ENCODE peak calls at places on chromosomes 11 and 22, in nine cellular contexts. G, Y, F, X, T, V, D, S and P are unnamed samples.
A peak's percentile ranks its signal among the peaks of the same experiment; 100 is the strongest.

GRCh38 chr11:95895815-95896214 is 28.1 kb downstream of the MTMR2 start:
- DNase-seq in X (no peak), S (no peak), Y (no peak), G (no peak), F (no peak), T (no peak), V (no peak), D (no peak), P (no peak)

GRCh38 chr22:40040927-40041326 is 46.2 kb downstream of the FAM83F start:
- DNase-seq in T (no peak), D (peak; percentile 12), X (no peak), V (peak; percentile 21), S (no peak), Y (no peak), G (no peak), F (peak; percentile 64), P (peak; percentile 68)

GRCh38 chr11:10908215-10908990 is 50.5 kb upstream of the ZBED5 start:
- DNase-seq in T (no peak), G (no peak), X (no peak), V (peak; percentile 87), D (no peak), S (no peak), Y (peak; percentile 61), F (peak; percentile 71), P (no peak)

GRCh38 chr11:74860743-74861142 is 88.1 kb downstream of the XRRA1 start:
- DNase-seq in G (no peak), D (no peak), V (no peak), F (no peak), X (no peak), S (no peak), T (no peak), Y (no peak), P (no peak)

GRCh38 chr11:112656772-112657428 is 304.3 kb upstream of the NCAM1 start:
- DNase-seq in G (no peak), D (peak; percentile 87), V (peak; percentile 86), T (no peak), X (no peak), Y (peak; percentile 76), S (no peak), F (no peak), P (peak; percentile 31)

GRCh38 chr22:33386270-33386669 is 328.1 kb upstream of the SYN3 start:
- DNase-seq in X (no peak), S (no peak), T (no peak), F (no peak), D (no peak), G (no peak), V (no peak), Y (no peak), P (no peak)

GRCh38 chr11:10181811-10182210 is 112.2 kb downstream of the SBF2 start:
- DNase-seq in T (no peak), V (no peak), S (no peak), Y (peak; percentile 35), X (no peak), F (no peak), D (peak; percentile 35), G (no peak), P (no peak)

GRCh38 chr11:104668797-104669463 is 229.3 kb downstream of the CASP12 start:
- DNase-seq in T (no peak), S (no peak), V (no peak), D (peak; percentile 80), G (no peak), F (no peak), X (no peak), Y (peak; percentile 2), P (no peak)

GRCh38 chr11:61963016-61963281 is 4.5 kb downstream of the FTH1 start:
- DNase-seq in T (no peak), D (peak; percentile 82), V (no peak), X (no peak), F (peak; percentile 85), Y (no peak), G (no peak), S (no peak), P (no peak)

GRCh38 chr22:49587421-49587820 is 240.3 kb downstream of the BRD1 start:
- DNase-seq in V (no peak), X (no peak), Y (no peak), T (no peak), G (no peak), S (no peak), D (no peak), F (peak; percentile 76), P (no peak)

GRCh38 chr11:130947889-130948288 is 31.6 kb upstream of the SNX19 start:
- DNase-seq in G (no peak), T (no peak), F (no peak), X (no peak), D (no peak), V (peak; percentile 6), Y (peak; percentile 15), S (no peak), P (no peak)

GRCh38 chr11:27196040-27196897 is 155.7 kb downstream of the BBOX1 start:
- DNase-seq in Y (no peak), F (no peak), T (no peak), X (no peak), V (no peak), G (no peak), S (no peak), D (peak; percentile 56), P (no peak)

GRCh38 chr11:9109858-9110731 is 18.7 kb upstream of the SCUBE2 start:
- DNase-seq in S (no peak), V (no peak), G (no peak), Y (no peak), T (no peak), F (no peak), X (no peak), D (peak; percentile 62), P (no peak)

GRCh38 chr22:31040542-31041398 is 40.3 kb upstream of the SMTN start:
- DNase-seq in X (no peak), D (no peak), Y (no peak), S (no peak), F (no peak), G (no peak), V (no peak), T (no peak), P (no peak)

GRCh38 chr11:109048098-109048497 is 373.9 kb upstream of the C11orf87 start:
- DNase-seq in X (no peak), F (no peak), G (no peak), S (no peak), V (no peak), Y (peak; percentile 36), D (no peak), T (no peak), P (no peak)

GRCh38 chr11:1559103-1559951 is 12.7 kb downstream of the DUSP8 start:
- DNase-seq in V (peak; percentile 91), Y (peak; percentile 92), T (no peak), F (peak; percentile 95), X (no peak), S (no peak), G (no peak), D (no peak), P (peak; percentile 94)

GRCh38 chr22:44400763-44401060 is 88.0 kb upstream of the SHISAL1 start:
- DNase-seq in S (no peak), X (no peak), D (no peak), V (no peak), T (no peak), Y (no peak), G (no peak), F (peak; percentile 29), P (no peak)

GRCh38 chr11:76552987-76553386 is 108.2 kb downstream of the EMSY start:
- DNase-seq in S (no peak), V (no peak), G (no peak), X (no peak), Y (no peak), F (no peak), T (no peak), D (no peak), P (no peak)

GRCh38 chr11:130947481-130947880 is 31.2 kb upstream of the SNX19 start:
- DNase-seq in Y (no peak), F (no peak), X (no peak), G (no peak), D (no peak), T (no peak), S (no peak), V (no peak), P (no peak)

GRCh38 chr11:20601221-20601914 is 2.0 kb downstream of the SLC6A5 start:
- DNase-seq in D (no peak), G (no peak), X (no peak), F (no peak), Y (no peak), S (no peak), T (no peak), V (no peak), P (no peak)

GRCh38 chr22:19576460-19577421 is 52.5 kb upstream of the CLDN5 start:
- DNase-seq in S (no peak), D (peak; percentile 2), F (no peak), Y (peak; percentile 64), G (no peak), T (peak; percentile 40), V (peak; percentile 88), X (peak; percentile 35), P (no peak)

GRCh38 chr11:1453611-1454386 is 32.8 kb downstream of the MOB2 start:
- DNase-seq in D (peak; percentile 33), G (no peak), X (peak; percentile 6), T (no peak), V (peak; percentile 57), S (no peak), Y (no peak), F (no peak), P (no peak)

GRCh38 chr11:33040127-33040861 is 922 bp downstream of the TCP11L1 start:
- DNase-seq in F (no peak), T (no peak), S (no peak), D (peak; percentile 39), X (no peak), V (no peak), G (no peak), Y (no peak), P (no peak)

GRCh38 chr11:98185245-98185644 is 835.5 kb upstream of the CNTN5 start:
- DNase-seq in X (no peak), V (no peak), Y (no peak), F (no peak), S (no peak), D (no peak), G (no peak), T (no peak), P (no peak)

GRCh38 chr11:78576549-78577097 is 2.0 kb upstream of the NARS2 start:
- DNase-seq in G (no peak), V (no peak), T (no peak), Y (no peak), S (no peak), X (no peak), F (no peak), D (no peak), P (no peak)

GRCh38 chr22:42648368-42649260 is 578 bp downstream of the CYB5R3 start:
- DNase-seq in Y (peak; percentile 20), X (peak; percentile 7), S (no peak), G (no peak), T (peak; percentile 11), D (peak; percentile 19), F (peak; percentile 87), V (peak; percentile 64), P (peak; percentile 74)

GRCh38 chr11:10659339-10660216 is 34.0 kb downstream of the IRAG1 start:
- DNase-seq in Y (peak; percentile 90), D (peak; percentile 95), S (no peak), V (peak; percentile 82), F (no peak), T (no peak), G (no peak), X (no peak), P (peak; percentile 63)

GRCh38 chr11:811446-812245 is 1.9 kb downstream of the RPLP2 start:
- DNase-seq in T (no peak), F (no peak), S (no peak), Y (no peak), G (no peak), D (no peak), V (no peak), X (no peak), P (no peak)

GRCh38 chr11:47711225-47711624 is 3.9 kb downstream of the AGBL2 start:
- DNase-seq in V (no peak), G (no peak), T (no peak), D (no peak), F (no peak), Y (no peak), S (no peak), X (no peak), P (no peak)

GRCh38 chr22:46592390-46592872 is 27.8 kb upstream of the GRAMD4 start:
- DNase-seq in F (no peak), G (no peak), X (no peak), V (peak; percentile 95), Y (peak; percentile 83), S (no peak), D (no peak), T (no peak), P (no peak)

GRCh38 chr22:48954781-48955311 is 872.8 kb downstream of the BRD1 start:
- DNase-seq in X (no peak), F (peak; percentile 80), S (no peak), D (no peak), G (no peak), Y (no peak), T (no peak), V (peak; percentile 74), P (no peak)